ENCODE peak calls at places on chromosomes 2 and 18, in seven cellular contexts. I, X, H, S, F, Z and T are unnamed samples. For H3K4me1, the result is how much of the 10 kb centered on the place peaks cover.

GRCh38 chr2:2021995-2022394 is 277.7 kb upstream of the PXDN start:
- DNase-seq in I (no peak), X (no peak), H (no peak), S (no peak), F (no peak), Z (no peak), T (no peak)

GRCh38 chr2:227608469-227609338 is 5.9 kb downstream of the SCYGR3 start:
- DNase-seq in I (no peak), X (no peak), H (no peak), S (no peak), F (no peak), Z (no peak), T (no peak)

GRCh38 chr18:57789105-57789504 is 14.0 kb downstream of the ATP8B1 start:
- DNase-seq in I (no peak), X (no peak), H (no peak), S (no peak), F (no peak), Z (no peak), T (peak)

GRCh38 chr2:219344756-219345458 is 12.4 kb upstream of the RESP18 start:
- DNase-seq in I (peak), X (peak), H (peak), S (no peak), F (peak), Z (no peak), T (no peak)

GRCh38 chr2:233082934-233083755 is 23.0 kb downstream of the INPP5D start:
- DNase-seq in I (no peak), X (peak), H (peak), S (no peak), F (peak), Z (no peak), T (no peak)

GRCh38 chr2:61111708-61112107 is 46.0 kb downstream of the SANBR start:
- DNase-seq in I (no peak), X (no peak), H (no peak), S (no peak), F (no peak), Z (no peak), T (no peak)

GRCh38 chr2:96342085-96342484 is 6.5 kb downstream of the NCAPH start:
- DNase-seq in I (no peak), X (peak), H (no peak), S (no peak), F (no peak), Z (no peak), T (no peak)

GRCh38 chr18:331231-331771 is 63.5 kb upstream of the THOC1 start:
- DNase-seq in I (no peak), X (no peak), H (no peak), S (no peak), F (no peak), Z (no peak), T (no peak)

GRCh38 chr18:36296591-36297418 is 708 bp upstream of the FHOD3 start:
- DNase-seq in I (peak), X (peak), H (peak), S (no peak), F (no peak), Z (peak), T (no peak)

GRCh38 chr2:10149684-10150083 is 27.1 kb downstream of the RRM2 start:
- DNase-seq in I (no peak), X (no peak), H (no peak), S (no peak), F (no peak), Z (no peak), T (no peak)

GRCh38 chr18:10140928-10141327 is 227.1 kb downstream of the VAPA start:
- DNase-seq in I (no peak), X (no peak), H (no peak), S (no peak), F (no peak), Z (no peak), T (no peak)

GRCh38 chr2:25076749-25077148 is 34.9 kb downstream of the EFR3B start:
- DNase-seq in I (no peak), X (no peak), H (peak), S (no peak), F (no peak), Z (no peak), T (no peak)

GRCh38 chr2:207338220-207338607 is 172.5 kb upstream of the KLF7 start:
- DNase-seq in I (no peak), X (no peak), H (no peak), S (no peak), F (no peak), Z (no peak), T (no peak)

GRCh38 chr18:55290898-55291297 is 297.1 kb downstream of the TCF4 start:
- DNase-seq in I (no peak), X (no peak), H (no peak), S (no peak), F (no peak), Z (no peak), T (no peak)

GRCh38 chr2:207423886-207424285 is 105.9 kb upstream of the CREB1 start:
- DNase-seq in I (no peak), X (no peak), H (no peak), S (no peak), F (no peak), Z (no peak), T (no peak)

GRCh38 chr18:22432672-22433137 is 15.0 kb upstream of the CTAGE1 start:
- DNase-seq in I (peak), X (peak), H (peak), S (no peak), F (peak), Z (peak), T (peak)

GRCh38 chr2:44935854-44936185 is 5.7 kb upstream of the SIX3 start:
- DNase-seq in I (no peak), X (no peak), H (no peak), S (no peak), F (no peak), Z (no peak), T (no peak)

GRCh38 chr2:239146741-239147181 is 254.1 kb downstream of the HDAC4 start:
- DNase-seq in I (no peak), X (no peak), H (peak), S (no peak), F (no peak), Z (no peak), T (no peak)

GRCh38 chr2:222320441-222321395 is 21.9 kb upstream of the PAX3 start:
- DNase-seq in I (no peak), X (no peak), H (no peak), S (no peak), F (no peak), Z (no peak), T (no peak)

GRCh38 chr2:9228088-9228751 is 21.6 kb downstream of the ASAP2 start:
- DNase-seq in I (no peak), X (no peak), H (no peak), S (no peak), F (no peak), Z (no peak), T (no peak)

GRCh38 chr2:218022131-218022850 is 19.5 kb upstream of the TNS1 start:
- DNase-seq in I (no peak), X (peak), H (peak), S (no peak), F (peak), Z (no peak), T (no peak)

GRCh38 chr2:157032019-157032418 is 225.5 kb upstream of the GALNT5 start:
- DNase-seq in I (no peak), X (no peak), H (no peak), S (no peak), F (no peak), Z (no peak), T (no peak)

GRCh38 chr2:43225093-43225787 is 1.2 kb downstream of the ZFP36L2 start:
- DNase-seq in I (peak), X (peak), H (peak), S (no peak), F (peak), Z (peak), T (peak)
- H3K4me1 ChIP-seq in I (under half), X (under half), H (half or more), S (under half), F (under half), Z (under half), T (under half)

GRCh38 chr2:20611077-20611843 is 39.6 kb downstream of the HS1BP3 start:
- DNase-seq in I (peak), X (peak), H (peak), S (no peak), F (peak), Z (peak), T (peak)
- H3K27ac ChIP-seq in I (peak), X (peak), H (peak), S (no peak), F (peak), Z (peak), T (peak)

DNA sequence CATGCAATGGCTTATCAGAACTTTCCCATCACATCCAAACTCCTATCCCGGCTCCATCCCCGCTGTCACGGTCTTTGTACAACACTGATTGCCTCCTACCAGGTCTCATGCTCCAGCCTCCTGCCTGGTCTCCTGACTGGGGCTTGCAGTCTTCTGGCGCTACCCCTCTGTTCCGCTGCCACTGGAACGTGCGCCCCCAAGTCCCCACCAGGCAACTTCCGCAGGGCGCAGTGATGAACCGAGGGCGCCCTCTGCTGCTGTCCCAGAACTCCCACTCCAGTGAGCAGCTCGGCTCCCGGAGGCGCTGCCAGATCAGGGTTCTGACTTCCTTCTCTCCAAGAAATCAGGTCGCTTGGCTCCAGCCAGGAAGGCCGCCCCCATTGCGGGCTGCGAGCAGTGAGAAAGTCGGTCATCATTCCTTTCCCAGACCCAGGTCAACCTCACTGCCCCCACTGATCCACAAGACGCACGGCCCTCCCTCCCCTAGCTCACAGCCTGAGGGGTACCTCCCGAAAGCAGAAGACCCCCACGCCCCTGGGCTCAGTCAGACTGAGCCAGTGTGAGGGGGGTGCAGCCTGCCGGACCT is 43.9 kb upstream of the RAB11FIP5 start:
- DNase-seq in I (peak), X (peak), H (peak), S (no peak), F (peak), Z (peak), T (no peak)
- TF ChIP-seq CTCF in I (peak), X (peak), H (peak), S (peak), F (peak), Z (peak), T (peak)

GRCh38 chr2:55012648-55013484 is 37.4 kb downstream of the RTN4 start:
- DNase-seq in I (no peak), X (no peak), H (no peak), S (no peak), F (no peak), Z (no peak), T (no peak)

GRCh38 chr2:55013936-55014335 is 36.3 kb downstream of the RTN4 start:
- DNase-seq in I (no peak), X (no peak), H (no peak), S (no peak), F (no peak), Z (no peak), T (no peak)

GRCh38 chr2:55010915-55011314 is 39.3 kb downstream of the RTN4 start:
- DNase-seq in I (no peak), X (no peak), H (no peak), S (no peak), F (peak), Z (peak), T (no peak)

GRCh38 chr2:55010149-55010591 is 40.1 kb downstream of the RTN4 start:
- DNase-seq in I (peak), X (peak), H (peak), S (no peak), F (peak), Z (peak), T (no peak)

DNA sequence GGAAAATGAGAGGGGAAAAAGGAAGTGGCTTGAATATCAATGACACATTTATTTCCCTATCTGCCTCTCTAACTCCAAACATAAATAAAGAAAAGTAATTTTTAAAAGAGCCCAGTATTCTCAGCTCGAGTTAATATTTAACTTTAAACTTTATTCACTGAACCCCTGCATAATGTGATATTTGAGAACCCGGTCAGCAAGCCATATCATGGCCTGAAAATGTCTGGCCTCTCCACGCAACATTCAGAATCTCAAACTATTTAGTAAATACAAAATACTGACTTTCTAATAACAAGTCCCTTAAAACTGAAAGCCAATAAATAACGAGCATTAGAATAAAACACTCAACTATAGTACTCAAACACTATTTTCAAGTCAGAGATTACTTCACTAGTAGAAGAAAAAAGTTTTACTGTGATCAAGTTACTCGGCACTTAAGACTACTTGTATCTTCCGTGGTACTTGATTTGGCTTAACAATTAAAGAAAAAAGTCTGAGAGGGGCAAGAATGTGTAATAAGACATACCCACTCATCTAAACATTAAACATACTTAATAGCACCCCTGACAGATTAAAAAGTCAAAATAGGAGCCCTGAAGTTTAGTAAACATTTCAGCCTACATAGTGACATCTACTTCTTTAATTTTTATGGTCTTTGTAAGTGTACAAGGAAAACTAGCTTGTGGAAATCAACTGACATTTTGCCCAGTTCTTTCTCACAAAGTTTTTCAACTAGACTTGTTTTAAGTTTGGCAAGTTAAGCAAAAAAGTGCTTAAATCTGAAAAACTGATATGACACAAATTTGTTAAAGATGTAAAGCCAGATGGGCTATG is 38.3 kb downstream of the RTN4 start:
- DNase-seq in I (no peak), X (no peak), H (no peak), S (no peak), F (no peak), Z (no peak), T (no peak)
- H3K4me1 ChIP-seq in I (under half), X (under half), H (half or more), S (half or more), F (under half), Z (under half), T (half or more)

GRCh38 chr2:47521666-47522285 is 118.8 kb downstream of the MSH2 start:
- DNase-seq in I (no peak), X (no peak), H (no peak), S (no peak), F (no peak), Z (no peak), T (no peak)
- H3K27ac ChIP-seq in I (no peak), X (peak), H (no peak), S (no peak), F (no peak), Z (no peak), T (no peak)

DNA sequence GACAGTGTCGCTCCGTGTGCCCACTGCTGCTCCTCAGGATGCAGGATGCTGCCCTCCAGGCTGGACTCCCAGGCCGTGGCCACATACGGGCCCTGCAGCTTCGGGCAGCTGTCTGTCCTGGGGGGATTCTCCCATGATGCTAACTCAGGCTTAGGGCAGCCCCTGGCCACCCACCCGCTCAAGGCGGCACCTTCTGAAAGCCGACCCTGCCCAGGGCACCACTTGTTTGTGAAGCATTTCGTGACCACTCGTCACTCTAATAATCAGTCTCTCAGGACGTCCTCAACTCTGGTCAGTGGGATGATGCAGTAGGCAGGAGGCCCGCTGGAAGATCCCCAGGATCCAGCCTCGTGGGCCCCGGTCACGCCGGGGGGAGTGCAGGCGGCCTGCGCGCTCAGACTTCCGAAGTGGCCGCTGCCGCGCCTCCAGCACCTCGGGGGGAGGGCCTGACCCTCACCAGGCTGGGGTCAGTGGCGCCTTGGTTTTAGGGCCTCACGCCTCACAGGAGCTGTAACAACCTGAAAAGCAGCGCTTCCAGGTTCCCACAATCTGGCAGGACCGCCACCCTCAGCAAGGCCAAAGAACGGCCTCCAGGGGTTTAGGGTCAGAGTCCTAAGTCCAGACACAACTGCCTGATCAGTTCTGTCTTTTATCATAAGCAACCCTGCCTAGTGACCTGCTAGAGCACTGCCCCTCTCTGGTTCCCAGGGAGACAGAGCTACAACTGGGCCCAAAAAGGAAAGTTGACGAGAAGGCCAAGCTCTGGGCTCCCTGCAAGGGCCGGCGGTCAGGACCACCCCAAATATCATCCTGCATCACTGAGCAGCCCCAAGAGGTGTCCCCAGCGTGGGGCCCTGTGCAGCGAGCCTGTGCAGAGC is 53.0 kb downstream of the EIPR1 start:
- DNase-seq in I (no peak), X (no peak), H (peak), S (no peak), F (peak), Z (no peak), T (no peak)
- TF ChIP-seq CTCF in I (no peak), X (no peak), H (no peak), S (no peak), F (peak), Z (no peak), T (no peak)

GRCh38 chr2:136116813-136117390 is 1.0 kb downstream of the CXCR4 start:
- DNase-seq in I (peak), X (peak), H (no peak), S (no peak), F (peak), Z (no peak), T (no peak)
- H3K4me1 ChIP-seq in I (under half), X (under half), H (under half), S (under half), F (under half), Z (under half), T (under half)